ENCODE peak calls at places on chromosomes 11 and 22, in four cellular contexts. One of them, this sample, is unnamed.
A peak's percentile ranks its signal among the peaks of the same experiment; 100 is the strongest.

GRCh38 chr11:33160147-33160546 is 1.1 kb downstream of the CSTF3 start:
- DNase-seq in tibial nerve: no peak
- DNase-seq in A549: peak; percentile 46
- DNase-seq in SK-N-SH: peak; percentile 32
- DNase-seq in this sample: no peak

GRCh38 chr22:23531283-23531921 is 48.7 kb downstream of the IGLL1 start:
- DNase-seq in tibial nerve: no peak
- DNase-seq in A549: no peak
- DNase-seq in SK-N-SH: no peak
- DNase-seq in this sample: peak; percentile 46

GRCh38 chr22:30701872-30702271 is 7.2 kb downstream of the OSBP2 start:
- DNase-seq in tibial nerve: no peak
- DNase-seq in A549: no peak
- DNase-seq in SK-N-SH: no peak
- DNase-seq in this sample: no peak

GRCh38 chr11:43574949-43575915 is 105.3 kb upstream of the HSD17B12 start:
- DNase-seq in tibial nerve: no peak
- DNase-seq in A549: peak; percentile 23
- DNase-seq in SK-N-SH: peak; percentile 83
- DNase-seq in this sample: peak; percentile 68

GRCh38 chr11:1350086-1350725 is 39.5 kb upstream of the BRSK2 start:
- DNase-seq in tibial nerve: no peak
- DNase-seq in A549: no peak
- DNase-seq in SK-N-SH: peak; percentile 27
- DNase-seq in this sample: peak; percentile 46

GRCh38 chr11:95993438-95994339 is 69.8 kb upstream of the MTMR2 start:
- DNase-seq in tibial nerve: no peak
- DNase-seq in A549: no peak
- DNase-seq in SK-N-SH: no peak
- DNase-seq in this sample: no peak

GRCh38 chr11:131392528-131393255 is 22.3 kb downstream of the NTM start:
- DNase-seq in tibial nerve: no peak
- DNase-seq in A549: peak; percentile 1
- DNase-seq in SK-N-SH: no peak
- DNase-seq in this sample: no peak

GRCh38 chr11:9138612-9139579 is 47.5 kb upstream of the SCUBE2 start:
- DNase-seq in tibial nerve: no peak
- DNase-seq in A549: peak; percentile 86
- DNase-seq in SK-N-SH: no peak
- DNase-seq in this sample: no peak

GRCh38 chr11:1121343-1122331 is 36.1 kb upstream of the MUC5AC start:
- DNase-seq in tibial nerve: no peak
- DNase-seq in A549: no peak
- DNase-seq in SK-N-SH: peak; percentile 34
- DNase-seq in this sample: peak; percentile 59

GRCh38 chr11:82980292-82980691 is 78.8 kb downstream of the DDIAS start:
- DNase-seq in tibial nerve: no peak
- DNase-seq in A549: peak; percentile 26
- DNase-seq in SK-N-SH: no peak
- DNase-seq in this sample: no peak

GRCh38 chr11:25206762-25207161 is 709.9 kb downstream of the LUZP2 start:
- DNase-seq in tibial nerve: no peak
- DNase-seq in A549: no peak
- DNase-seq in SK-N-SH: no peak
- DNase-seq in this sample: no peak

GRCh38 chr22:41237036-41237706 is 3.6 kb downstream of the CHADL start:
- DNase-seq in tibial nerve: no peak
- DNase-seq in A549: no peak
- DNase-seq in SK-N-SH: no peak
- DNase-seq in this sample: no peak

GRCh38 chr22:31923761-31924160 is 20.6 kb upstream of the YWHAH start:
- DNase-seq in tibial nerve: no peak
- DNase-seq in A549: no peak
- DNase-seq in SK-N-SH: no peak
- DNase-seq in this sample: no peak

GRCh38 chr11:47280860-47281259 is 10.9 kb downstream of the MADD start:
- DNase-seq in tibial nerve: no peak
- DNase-seq in A549: no peak
- DNase-seq in SK-N-SH: no peak
- DNase-seq in this sample: no peak

GRCh38 chr11:105046898-105047579 is 1.9 kb upstream of the CARD16 start:
- DNase-seq in tibial nerve: no peak
- DNase-seq in A549: peak; percentile 90
- DNase-seq in SK-N-SH: no peak
- DNase-seq in this sample: peak; percentile 74

GRCh38 chr22:23696326-23696851 is 5.6 kb downstream of the RGL4 start:
- DNase-seq in tibial nerve: no peak
- DNase-seq in A549: no peak
- DNase-seq in SK-N-SH: no peak
- DNase-seq in this sample: no peak

GRCh38 chr22:36505998-36506635 is 723 bp downstream of the FOXRED2 start:
- DNase-seq in tibial nerve: no peak
- DNase-seq in A549: no peak
- DNase-seq in SK-N-SH: no peak
- DNase-seq in this sample: no peak
- H3K4me3 ChIP-seq in tibial nerve: peak overlapping the region; percentile 59
- H3K4me3 ChIP-seq in A549: peak overlapping the region; percentile 50
- H3K4me3 ChIP-seq in SK-N-SH: peak overlapping the region; percentile 51
- H3K4me3 ChIP-seq in this sample: peak overlapping the region; percentile 55

DNA sequence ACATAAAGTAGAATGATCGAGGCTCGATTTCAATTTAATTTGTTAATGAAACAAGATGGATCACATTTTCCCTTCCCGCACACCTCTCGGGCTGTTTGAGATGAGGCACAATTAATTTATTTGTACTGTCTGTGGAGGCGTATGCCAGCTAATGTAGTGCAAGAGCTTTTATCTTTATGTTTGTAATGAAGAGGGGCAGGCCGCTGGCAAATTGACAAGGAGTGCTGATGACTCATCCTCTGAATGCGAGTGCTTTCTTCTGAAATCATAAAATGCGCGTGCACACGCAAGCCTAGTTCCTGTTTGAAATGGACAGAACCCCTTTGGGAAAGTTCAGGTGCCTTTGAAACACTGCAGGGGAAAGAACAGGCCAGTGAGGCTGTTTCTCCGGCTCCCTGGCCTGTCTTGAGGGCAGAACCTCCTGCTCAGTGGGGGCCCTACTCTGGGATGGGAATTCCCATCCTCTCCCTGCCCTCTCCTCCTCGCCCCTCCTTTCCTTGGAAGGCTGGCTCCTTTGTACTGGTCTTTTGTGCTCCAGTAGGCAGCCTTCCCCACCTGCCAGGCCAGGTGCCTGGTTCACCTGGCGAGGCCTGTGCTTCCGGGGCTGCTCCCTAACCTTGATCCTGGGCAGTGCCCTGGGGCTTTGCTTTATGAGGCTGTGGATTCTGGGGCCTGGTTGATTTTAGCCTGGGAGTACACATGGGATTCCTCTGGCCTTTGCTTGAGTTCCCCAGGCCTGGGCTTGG is 50.3 kb downstream of the TEAD1 start:
- DNase-seq in tibial nerve: peak; percentile 66
- DNase-seq in A549: peak; percentile 88
- DNase-seq in SK-N-SH: peak; percentile 48
- DNase-seq in this sample: peak; percentile 95
- TF ChIP-seq EP300 in tibial nerve: peak; percentile 77
- TF ChIP-seq EP300 in A549: peak; percentile 33
- TF ChIP-seq EP300 in SK-N-SH: peak; percentile 79
- TF ChIP-seq EP300 in this sample: no peak

GRCh38 chr11:117426297-117426685 is 98.6 kb downstream of the CEP164 start:
- DNase-seq in tibial nerve: peak; percentile 42
- DNase-seq in A549: peak; percentile 37
- DNase-seq in SK-N-SH: peak; percentile 91
- DNase-seq in this sample: peak; percentile 82

GRCh38 chr11:117428186-117428855 is 100.7 kb downstream of the CEP164 start:
- DNase-seq in tibial nerve: no peak
- DNase-seq in A549: no peak
- DNase-seq in SK-N-SH: no peak
- DNase-seq in this sample: no peak

GRCh38 chr11:117428856-117429229 is 101.2 kb downstream of the CEP164 start:
- DNase-seq in tibial nerve: no peak
- DNase-seq in A549: no peak
- DNase-seq in SK-N-SH: no peak
- DNase-seq in this sample: no peak

GRCh38 chr11:117426941-117427340 is 99.3 kb downstream of the CEP164 start:
- DNase-seq in tibial nerve: no peak
- DNase-seq in A549: no peak
- DNase-seq in SK-N-SH: no peak
- DNase-seq in this sample: no peak

GRCh38 chr11:117427356-117427874 is 99.8 kb downstream of the CEP164 start:
- DNase-seq in tibial nerve: no peak
- DNase-seq in A549: no peak
- DNase-seq in SK-N-SH: no peak
- DNase-seq in this sample: peak; percentile 56
- H3K4me3 ChIP-seq in tibial nerve: no peak overlapping the region
- H3K4me3 ChIP-seq in A549: no peak overlapping the region
- H3K4me3 ChIP-seq in SK-N-SH: no peak overlapping the region
- H3K4me3 ChIP-seq in this sample: no peak overlapping the region

GRCh38 chr22:35634981-35635540 is 13.2 kb upstream of the APOL6 start:
- DNase-seq in tibial nerve: no peak
- DNase-seq in A549: no peak
- DNase-seq in SK-N-SH: no peak
- DNase-seq in this sample: peak; percentile 6
- TF ChIP-seq EP300 in tibial nerve: no peak
- TF ChIP-seq EP300 in A549: no peak
- TF ChIP-seq EP300 in SK-N-SH: no peak
- TF ChIP-seq EP300 in this sample: no peak

GRCh38 chr11:35415488-35415887 is 3.9 kb downstream of the SLC1A2 start:
- DNase-seq in tibial nerve: no peak
- DNase-seq in A549: no peak
- DNase-seq in SK-N-SH: no peak
- DNase-seq in this sample: no peak

GRCh38 chr11:35418847-35419712 is at the start of gene SLC1A2:
- DNase-seq in tibial nerve: no peak
- DNase-seq in A549: peak; percentile 20
- DNase-seq in SK-N-SH: peak; percentile 78
- DNase-seq in this sample: no peak

GRCh38 chr11:35419713-35420333 is 465 bp upstream of the SLC1A2 start:
- DNase-seq in tibial nerve: no peak
- DNase-seq in A549: no peak
- DNase-seq in SK-N-SH: peak; percentile 71
- DNase-seq in this sample: no peak

GRCh38 chr11:35420371-35420770 is 1.0 kb upstream of the SLC1A2 start:
- DNase-seq in tibial nerve: no peak
- DNase-seq in A549: no peak
- DNase-seq in SK-N-SH: peak; percentile 19
- DNase-seq in this sample: no peak

DNA sequence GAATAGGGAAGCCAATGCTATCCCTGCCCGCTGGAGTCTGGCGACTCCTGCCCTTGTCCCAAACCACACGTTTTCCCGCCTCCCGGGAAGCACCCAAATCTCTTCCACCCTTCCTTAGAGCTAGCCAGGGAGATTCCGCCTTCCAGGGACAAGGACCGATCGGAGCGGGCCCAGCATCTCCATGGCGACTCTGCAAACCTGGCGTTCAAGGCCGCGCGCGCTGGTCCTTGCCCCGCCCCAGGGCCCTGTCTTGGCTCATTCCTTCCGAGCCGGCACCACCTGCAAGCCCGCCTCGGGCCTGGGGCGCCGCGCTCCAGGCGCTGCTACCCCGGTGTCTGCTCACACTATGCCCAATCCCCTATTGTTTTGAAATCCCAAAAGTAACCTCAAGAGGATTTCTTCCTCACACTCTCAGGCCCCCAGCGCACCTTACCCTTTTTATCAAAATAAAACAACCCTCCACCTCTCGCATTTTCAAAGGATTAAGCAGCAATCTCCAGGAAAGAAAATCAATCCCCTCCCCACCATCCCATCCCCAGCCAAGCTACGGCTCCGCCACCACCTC is 994 bp downstream of the SLC1A2 start:
- DNase-seq in tibial nerve: no peak
- DNase-seq in A549: peak; percentile 20
- DNase-seq in SK-N-SH: peak; percentile 32
- DNase-seq in this sample: no peak
- H3K4me3 ChIP-seq in tibial nerve: no peak overlapping the region
- H3K4me3 ChIP-seq in A549: peak overlapping the region; percentile 58
- H3K4me3 ChIP-seq in SK-N-SH: peak overlapping the region; percentile 58
- H3K4me3 ChIP-seq in this sample: peak overlapping the region; percentile 39

DNA sequence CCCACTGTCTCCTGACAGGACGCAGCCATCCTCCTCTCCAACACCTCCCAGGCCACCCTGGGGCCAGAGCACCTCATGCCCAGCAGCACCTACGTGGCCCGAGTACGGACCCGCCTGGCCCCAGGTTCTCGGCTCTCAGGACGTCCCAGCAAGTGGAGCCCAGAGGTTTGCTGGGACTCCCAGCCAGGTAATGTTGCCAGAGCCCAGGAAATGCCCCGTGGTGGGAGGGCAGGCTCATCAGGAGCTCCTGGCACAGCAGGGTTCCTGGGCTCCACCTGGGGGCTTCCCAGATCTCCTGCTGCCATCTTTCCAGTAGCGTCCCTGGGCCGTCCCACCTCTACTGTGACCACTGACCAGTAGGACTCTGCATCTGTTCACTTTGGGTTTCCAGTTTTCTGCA is 16.2 kb downstream of the CSF2RB start:
- DNase-seq in tibial nerve: no peak
- DNase-seq in A549: no peak
- DNase-seq in SK-N-SH: no peak
- DNase-seq in this sample: peak; percentile 50
- TF ChIP-seq EP300 in tibial nerve: no peak
- TF ChIP-seq EP300 in A549: no peak
- TF ChIP-seq EP300 in SK-N-SH: no peak
- TF ChIP-seq EP300 in this sample: no peak

GRCh38 chr22:49449377-49449776 is 378.3 kb downstream of the BRD1 start:
- DNase-seq in tibial nerve: no peak
- DNase-seq in A549: no peak
- DNase-seq in SK-N-SH: no peak
- DNase-seq in this sample: no peak

GRCh38 chr22:49449811-49450386 is 377.8 kb downstream of the BRD1 start:
- DNase-seq in tibial nerve: no peak
- DNase-seq in A549: no peak
- DNase-seq in SK-N-SH: no peak
- DNase-seq in this sample: no peak

GRCh38 chr22:49452362-49452946 is 375.2 kb downstream of the BRD1 start:
- DNase-seq in tibial nerve: no peak
- DNase-seq in A549: no peak
- DNase-seq in SK-N-SH: no peak
- DNase-seq in this sample: no peak

GRCh38 chr22:49450521-49450920 is 377.2 kb downstream of the BRD1 start:
- DNase-seq in tibial nerve: no peak
- DNase-seq in A549: no peak
- DNase-seq in SK-N-SH: no peak
- DNase-seq in this sample: no peak

GRCh38 chr22:49451070-49451840 is 376.4 kb downstream of the BRD1 start:
- DNase-seq in tibial nerve: no peak
- DNase-seq in A549: no peak
- DNase-seq in SK-N-SH: no peak
- DNase-seq in this sample: no peak
- H3K4me3 ChIP-seq in tibial nerve: no peak overlapping the region
- H3K4me3 ChIP-seq in A549: no peak overlapping the region
- H3K4me3 ChIP-seq in SK-N-SH: no peak overlapping the region
- H3K4me3 ChIP-seq in this sample: no peak overlapping the region